ENCODE peak calls at places on chromosomes 6 and 20, in seven cellular contexts. F is right atrium auricular region; W is glutamatergic neuron; X is right cardiac atrium; O is CD8-positive, alpha-beta T cell; T is hepatic stellate cell; P is M059J. H is an unnamed sample.

GRCh38 chr20:58102744-58103516 is 125.5 kb downstream of the ANKRD60 start:
- DNase-seq in F (no peak), W (no peak), X (no peak), O (no peak), T (no peak), P (peak; percentile 96), H (no peak)

GRCh38 chr20:48332555-48332954 is 495.2 kb downstream of the PREX1 start:
- DNase-seq in F (no peak), W (no peak), X (no peak), O (no peak), T (no peak), P (peak; percentile 79), H (no peak)

GRCh38 chr6:56102216-56102615 is 145.2 kb downstream of the COL21A1 start:
- DNase-seq in F (no peak), W (no peak), X (no peak), O (no peak), T (no peak), P (no peak), H (no peak)

GRCh38 chr6:116267879-116268588 is 11.7 kb downstream of the TSPYL1 start:
- DNase-seq in F (no peak), W (no peak), X (no peak), O (no peak), T (no peak), P (no peak), H (no peak)

GRCh38 chr6:113433506-113433991 is 423.6 kb upstream of the MARCKS start:
- DNase-seq in F (peak; percentile 80), W (no peak), X (peak; percentile 66), O (no peak), T (no peak), P (peak; percentile 79), H (peak; percentile 50)

GRCh38 chr20:36919715-36920333 is 31.7 kb downstream of the SAMHD1 start:
- DNase-seq in F (no peak), W (no peak), X (no peak), O (no peak), T (peak; percentile 62), P (peak; percentile 79), H (no peak)

GRCh38 chr20:64041040-64041780 is 5.2 kb downstream of the C20orf204 start:
- DNase-seq in F (no peak), W (no peak), X (no peak), O (no peak), T (no peak), P (no peak), H (no peak)

GRCh38 chr20:17786221-17786718 is 86.5 kb downstream of the BANF2 start:
- DNase-seq in F (peak; percentile 67), W (no peak), X (peak; percentile 69), O (no peak), T (peak; percentile 60), P (peak; percentile 45), H (peak; percentile 54)

GRCh38 chr6:145031001-145031400 is 704.3 kb downstream of the EPM2A start:
- DNase-seq in F (no peak), W (no peak), X (no peak), O (no peak), T (no peak), P (no peak), H (no peak)

GRCh38 chr6:27672113-27672799 is 199.4 kb upstream of the ZNF184 start:
- DNase-seq in F (no peak), W (peak; percentile 28), X (no peak), O (no peak), T (no peak), P (peak; percentile 88), H (no peak)

GRCh38 chr6:122789078-122789861 is at the start of gene SMPDL3A:
- DNase-seq in F (peak; percentile 79), W (peak; percentile 89), X (peak; percentile 68), O (no peak), T (peak; percentile 55), P (peak; percentile 76), H (peak; percentile 69)

GRCh38 chr6:16394651-16395050 is 156.3 kb downstream of the GMPR start:
- DNase-seq in F (no peak), W (no peak), X (no peak), O (no peak), T (no peak), P (no peak), H (no peak)

GRCh38 chr6:32116674-32117073 is 7.5 kb upstream of the TNXB start:
- DNase-seq in F (no peak), W (no peak), X (no peak), O (no peak), T (no peak), P (peak; percentile 38), H (no peak)

GRCh38 chr6:148037496-148037895 is 305.1 kb upstream of the SASH1 start:
- DNase-seq in F (no peak), W (no peak), X (no peak), O (no peak), T (no peak), P (peak; percentile 41), H (no peak)

GRCh38 chr6:54426995-54427394 is 118.8 kb downstream of the TINAG start:
- DNase-seq in F (no peak), W (no peak), X (no peak), O (no peak), T (no peak), P (no peak), H (no peak)

GRCh38 chr6:135423649-135424128 is 73.9 kb downstream of the AHI1 start:
- DNase-seq in F (no peak), W (no peak), X (no peak), O (no peak), T (peak; percentile 7), P (peak; percentile 47), H (no peak)

GRCh38 chr20:50682065-50682464 is 9.3 kb downstream of the RIPOR3 start:
- DNase-seq in F (no peak), W (no peak), X (no peak), O (no peak), T (no peak), P (no peak), H (no peak)

GRCh38 chr6:33610057-33610456 is 11.1 kb upstream of the ITPR3 start:
- DNase-seq in F (no peak), W (no peak), X (peak; percentile 39), O (no peak), T (no peak), P (peak; percentile 33), H (no peak)

GRCh38 chr20:53883098-53883762 is 187.2 kb downstream of the BCAS1 start:
- DNase-seq in F (no peak), W (no peak), X (no peak), O (no peak), T (no peak), P (peak; percentile 99), H (no peak)

GRCh38 chr6:111663692-111664564 is 58.2 kb upstream of the TRAF3IP2 start:
- DNase-seq in F (no peak), W (peak; percentile 81), X (peak; percentile 74), O (no peak), T (peak; percentile 61), P (no peak), H (peak; percentile 72)

GRCh38 chr20:6560978-6561377 is 206.5 kb upstream of the BMP2 start:
- DNase-seq in F (no peak), W (no peak), X (no peak), O (no peak), T (no peak), P (peak; percentile 62), H (no peak)

GRCh38 chr20:17721802-17722486 is 22.2 kb downstream of the BANF2 start:
- DNase-seq in F (no peak), W (no peak), X (no peak), O (no peak), T (no peak), P (no peak), H (no peak)

GRCh38 chr20:17645546-17646208 is 36.4 kb downstream of the RRBP1 start:
- DNase-seq in F (no peak), W (peak; percentile 9), X (no peak), O (no peak), T (no peak), P (no peak), H (peak; percentile 15)

GRCh38 chr6:3194535-3195376 is 32.7 kb downstream of the TUBB2B start:
- DNase-seq in F (no peak), W (peak; percentile 34), X (peak; percentile 25), O (no peak), T (no peak), P (peak; percentile 69), H (no peak)

GRCh38 chr6:134508862-134509498 is 191.1 kb upstream of the SGK1 start:
- DNase-seq in F (no peak), W (no peak), X (no peak), O (no peak), T (no peak), P (no peak), H (no peak)

GRCh38 chr6:12343122-12343439 is 52.9 kb downstream of the EDN1 start:
- DNase-seq in F (no peak), W (no peak), X (no peak), O (no peak), T (no peak), P (no peak), H (no peak)

GRCh38 chr6:38371312-38371672 is 268.4 kb downstream of the BTBD9 start:
- DNase-seq in F (no peak), W (peak; percentile 29), X (no peak), O (no peak), T (no peak), P (no peak), H (no peak)

GRCh38 chr6:148027201-148027600 is 315.4 kb upstream of the SASH1 start:
- DNase-seq in F (no peak), W (no peak), X (no peak), O (no peak), T (no peak), P (no peak), H (no peak)

GRCh38 chr20:39661833-39662232 is 699.7 kb downstream of the DHX35 start:
- DNase-seq in F (no peak), W (no peak), X (no peak), O (no peak), T (no peak), P (peak; percentile 96), H (no peak)

GRCh38 chr6:113018351-113019151 is 671.4 kb downstream of the RFPL4B start:
- DNase-seq in F (peak; percentile 64), W (no peak), X (no peak), O (no peak), T (peak; percentile 4), P (peak; percentile 98), H (peak; percentile 26)

GRCh38 chr20:2429061-2429460 is 41.5 kb downstream of the SNRPB start:
- DNase-seq in F (no peak), W (no peak), X (no peak), O (no peak), T (no peak), P (peak; percentile 29), H (no peak)